ENCODE peak calls at places on chromosomes 13 and 19, in six cellular contexts. One of them, this sample, is unnamed.
A peak's percentile ranks its signal among the peaks of the same experiment; 100 is the strongest.

GRCh38 chr13:46620029-46620428 is 67.1 kb downstream of the LRCH1 start:
- DNase-seq in colonic mucosa: no peak
- DNase-seq in IMR-90: no peak
- DNase-seq in endodermal cell: no peak
- DNase-seq in PC-3: no peak
- DNase-seq in K562: no peak
- DNase-seq in this sample: no peak

GRCh38 chr19:39411832-39412099 is 703 bp upstream of the PLEKHG2 start:
- DNase-seq in endodermal cell: peak; percentile 93
- DNase-seq in PC-3: peak; percentile 86
- DNase-seq in colonic mucosa: peak; percentile 97
- DNase-seq in K562: peak; percentile 45
- DNase-seq in IMR-90: peak; percentile 92
- DNase-seq in this sample: no peak

GRCh38 chr13:44271031-44271433 is 102.6 kb upstream of the SERP2 start:
- DNase-seq in colonic mucosa: no peak
- DNase-seq in PC-3: peak; percentile 70
- DNase-seq in K562: no peak
- DNase-seq in endodermal cell: no peak
- DNase-seq in IMR-90: peak; percentile 85
- DNase-seq in this sample: no peak

GRCh38 chr13:111395511-111396393 is 75.3 kb downstream of the TEX29 start:
- DNase-seq in colonic mucosa: no peak
- DNase-seq in endodermal cell: peak; percentile 23
- DNase-seq in PC-3: no peak
- DNase-seq in K562: no peak
- DNase-seq in IMR-90: no peak
- DNase-seq in this sample: no peak

GRCh38 chr19:46786236-46787039 is 2.0 kb downstream of the SLC1A5 start:
- DNase-seq in K562: peak; percentile 75
- DNase-seq in colonic mucosa: peak; percentile 84
- DNase-seq in endodermal cell: peak; percentile 78
- DNase-seq in IMR-90: peak; percentile 83
- DNase-seq in PC-3: peak; percentile 66
- DNase-seq in this sample: no peak

GRCh38 chr13:46655727-46656180 is 102.8 kb downstream of the LRCH1 start:
- DNase-seq in IMR-90: no peak
- DNase-seq in endodermal cell: no peak
- DNase-seq in colonic mucosa: peak; percentile 38
- DNase-seq in K562: no peak
- DNase-seq in PC-3: no peak
- DNase-seq in this sample: no peak

GRCh38 chr19:16895467-16896097 is 6.8 kb downstream of the F2RL3 start:
- DNase-seq in K562: no peak
- DNase-seq in IMR-90: no peak
- DNase-seq in colonic mucosa: peak; percentile 28
- DNase-seq in endodermal cell: no peak
- DNase-seq in PC-3: no peak
- DNase-seq in this sample: no peak

GRCh38 chr13:45196091-45196490 is 4.8 kb downstream of the KCTD4 start:
- DNase-seq in PC-3: no peak
- DNase-seq in endodermal cell: no peak
- DNase-seq in IMR-90: no peak
- DNase-seq in colonic mucosa: no peak
- DNase-seq in K562: no peak
- DNase-seq in this sample: no peak

GRCh38 chr13:82165396-82166174 is 1716.7 kb downstream of the SLITRK1 start:
- DNase-seq in IMR-90: no peak
- DNase-seq in colonic mucosa: no peak
- DNase-seq in K562: no peak
- DNase-seq in PC-3: no peak
- DNase-seq in endodermal cell: no peak
- DNase-seq in this sample: no peak

GRCh38 chr13:111661052-111661451 is 340.6 kb downstream of the TEX29 start:
- DNase-seq in colonic mucosa: no peak
- DNase-seq in IMR-90: no peak
- DNase-seq in endodermal cell: no peak
- DNase-seq in K562: no peak
- DNase-seq in PC-3: no peak
- DNase-seq in this sample: no peak

GRCh38 chr19:38417544-38418506 is 8.2 kb downstream of the RASGRP4 start:
- DNase-seq in endodermal cell: peak; percentile 93
- DNase-seq in K562: peak; percentile 92
- DNase-seq in PC-3: peak; percentile 62
- DNase-seq in IMR-90: no peak
- DNase-seq in colonic mucosa: peak; percentile 70
- DNase-seq in this sample: peak; percentile 28

GRCh38 chr13:106561551-106562170 is 6.3 kb downstream of the ARGLU1 start:
- DNase-seq in PC-3: no peak
- DNase-seq in colonic mucosa: no peak
- DNase-seq in K562: no peak
- DNase-seq in IMR-90: peak; percentile 53
- DNase-seq in endodermal cell: no peak
- DNase-seq in this sample: no peak

GRCh38 chr19:52703917-52704316 is 30.9 kb downstream of the ZNF611 start:
- DNase-seq in PC-3: no peak
- DNase-seq in colonic mucosa: no peak
- DNase-seq in IMR-90: no peak
- DNase-seq in endodermal cell: no peak
- DNase-seq in K562: no peak
- DNase-seq in this sample: no peak

GRCh38 chr19:11530432-11530831 is 1.5 kb upstream of the ECSIT start:
- DNase-seq in colonic mucosa: peak; percentile 79
- DNase-seq in K562: peak; percentile 85
- DNase-seq in IMR-90: peak; percentile 78
- DNase-seq in PC-3: peak; percentile 84
- DNase-seq in endodermal cell: peak; percentile 95
- DNase-seq in this sample: peak; percentile 67

GRCh38 chr19:3204646-3205275 is 19.0 kb downstream of the NCLN start:
- DNase-seq in colonic mucosa: no peak
- DNase-seq in PC-3: no peak
- DNase-seq in endodermal cell: no peak
- DNase-seq in IMR-90: no peak
- DNase-seq in K562: no peak
- DNase-seq in this sample: no peak

GRCh38 chr13:113827021-113827420 is 36.9 kb downstream of the GAS6 start:
- DNase-seq in endodermal cell: no peak
- DNase-seq in PC-3: no peak
- DNase-seq in colonic mucosa: no peak
- DNase-seq in IMR-90: no peak
- DNase-seq in K562: no peak
- DNase-seq in this sample: no peak

GRCh38 chr13:25286308-25286968 is 850 bp downstream of the MTMR6 start:
- DNase-seq in endodermal cell: peak; percentile 55
- DNase-seq in colonic mucosa: peak; percentile 46
- DNase-seq in PC-3: peak; percentile 56
- DNase-seq in IMR-90: peak; percentile 58
- DNase-seq in K562: no peak
- DNase-seq in this sample: no peak

GRCh38 chr13:87656311-87656710 is 14.9 kb upstream of the SLITRK5 start:
- DNase-seq in PC-3: peak; percentile 9
- DNase-seq in colonic mucosa: no peak
- DNase-seq in K562: no peak
- DNase-seq in IMR-90: no peak
- DNase-seq in endodermal cell: no peak
- DNase-seq in this sample: no peak

GRCh38 chr19:58568731-58569130 is 4.4 kb downstream of the MZF1 start:
- DNase-seq in colonic mucosa: peak; percentile 16
- DNase-seq in K562: no peak
- DNase-seq in endodermal cell: no peak
- DNase-seq in PC-3: no peak
- DNase-seq in IMR-90: no peak
- DNase-seq in this sample: no peak

GRCh38 chr19:49010453-49010852 is 6.4 kb downstream of the LHB start:
- DNase-seq in IMR-90: no peak
- DNase-seq in colonic mucosa: no peak
- DNase-seq in endodermal cell: no peak
- DNase-seq in PC-3: no peak
- DNase-seq in K562: no peak
- DNase-seq in this sample: no peak

GRCh38 chr19:2270157-2270571 is 11.8 kb downstream of the PEAK3 start:
- DNase-seq in IMR-90: no peak
- DNase-seq in PC-3: no peak
- DNase-seq in colonic mucosa: peak; percentile 61
- DNase-seq in endodermal cell: no peak
- DNase-seq in K562: peak; percentile 59
- DNase-seq in this sample: no peak

GRCh38 chr13:51734786-51735185 is 69.2 kb downstream of the DHRS12 start:
- DNase-seq in PC-3: no peak
- DNase-seq in endodermal cell: no peak
- DNase-seq in colonic mucosa: no peak
- DNase-seq in IMR-90: peak; percentile 50
- DNase-seq in K562: no peak
- DNase-seq in this sample: no peak

GRCh38 chr13:40164137-40164536 is 502.3 kb downstream of the FOXO1 start:
- DNase-seq in endodermal cell: no peak
- DNase-seq in PC-3: peak; percentile 25
- DNase-seq in IMR-90: no peak
- DNase-seq in K562: no peak
- DNase-seq in colonic mucosa: no peak
- DNase-seq in this sample: no peak

GRCh38 chr13:112444001-112444311 is 67.8 kb downstream of the SPACA7 start:
- DNase-seq in K562: peak; percentile 70
- DNase-seq in endodermal cell: peak; percentile 97
- DNase-seq in IMR-90: peak; percentile 42
- DNase-seq in colonic mucosa: peak; percentile 68
- DNase-seq in PC-3: peak; percentile 72
- DNase-seq in this sample: peak; percentile 1

GRCh38 chr13:31000889-31001288 is 68.4 kb downstream of the TEX26 start:
- DNase-seq in PC-3: no peak
- DNase-seq in endodermal cell: peak; percentile 21
- DNase-seq in K562: no peak
- DNase-seq in colonic mucosa: no peak
- DNase-seq in IMR-90: no peak
- DNase-seq in this sample: no peak

GRCh38 chr19:3509566-3509989 is 3.5 kb downstream of the FZR1 start:
- DNase-seq in PC-3: peak; percentile 84
- DNase-seq in K562: no peak
- DNase-seq in endodermal cell: no peak
- DNase-seq in IMR-90: peak; percentile 80
- DNase-seq in colonic mucosa: no peak
- DNase-seq in this sample: no peak

GRCh38 chr13:105627270-105627669 is 908.2 kb downstream of the EFNB2 start:
- DNase-seq in colonic mucosa: no peak
- DNase-seq in PC-3: peak; percentile 25
- DNase-seq in K562: no peak
- DNase-seq in IMR-90: no peak
- DNase-seq in endodermal cell: no peak
- DNase-seq in this sample: no peak

GRCh38 chr19:13056052-13056660 is 46.5 kb downstream of the LYL1 start:
- DNase-seq in colonic mucosa: no peak
- DNase-seq in K562: no peak
- DNase-seq in IMR-90: peak; percentile 71
- DNase-seq in PC-3: peak; percentile 97
- DNase-seq in endodermal cell: peak; percentile 84
- DNase-seq in this sample: peak; percentile 49

GRCh38 chr19:27746691-27747380 is 1466.1 kb downstream of the UQCRFS1 start:
- DNase-seq in endodermal cell: peak; percentile 87
- DNase-seq in K562: peak; percentile 8
- DNase-seq in IMR-90: peak; percentile 1
- DNase-seq in colonic mucosa: peak; percentile 17
- DNase-seq in PC-3: peak; percentile 12
- DNase-seq in this sample: no peak

DNA sequence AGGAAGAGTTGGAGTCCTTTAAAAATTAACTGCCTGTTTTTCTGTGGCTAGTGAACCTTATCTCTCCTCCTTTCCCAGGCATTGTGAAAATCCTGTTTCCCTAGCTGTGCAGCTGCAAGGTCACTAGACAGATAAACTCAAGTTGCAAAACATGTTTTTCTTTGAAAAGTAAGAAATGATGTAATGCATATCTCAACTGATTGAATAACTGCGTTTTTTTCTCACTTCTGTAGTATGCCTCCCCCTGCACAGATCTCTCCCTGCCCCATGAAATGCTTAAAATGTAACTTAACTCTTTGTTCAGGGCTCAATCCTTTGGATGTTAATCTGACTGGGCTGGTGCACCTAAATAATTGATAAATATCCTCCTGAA is 27.7 kb upstream of the CYSLTR2 start:
- DNase-seq in K562: no peak
- DNase-seq in endodermal cell: no peak
- DNase-seq in PC-3: no peak
- DNase-seq in IMR-90: peak; percentile 53
- DNase-seq in colonic mucosa: no peak
- DNase-seq in this sample: no peak
- H3K27ac ChIP-seq in K562: peak overlapping the region; percentile 84
- H3K27ac ChIP-seq in endodermal cell: no peak overlapping the region
- H3K27ac ChIP-seq in PC-3: no peak overlapping the region
- H3K27ac ChIP-seq in IMR-90: no peak overlapping the region
- H3K27ac ChIP-seq in colonic mucosa: no peak overlapping the region
- H3K27ac ChIP-seq in this sample: no peak overlapping the region

GRCh38 chr13:94249512-94249911 is 230.0 kb downstream of the DCT start:
- DNase-seq in K562: no peak
- DNase-seq in colonic mucosa: no peak
- DNase-seq in PC-3: peak; percentile 49
- DNase-seq in IMR-90: peak; percentile 88
- DNase-seq in endodermal cell: peak; percentile 56
- DNase-seq in this sample: no peak
- H3K9ac ChIP-seq in K562: no peak overlapping the region
- H3K9ac ChIP-seq in colonic mucosa: no peak overlapping the region
- H3K9ac ChIP-seq in PC-3: no peak overlapping the region
- H3K9ac ChIP-seq in IMR-90: no peak overlapping the region
- H3K9ac ChIP-seq in endodermal cell: no peak overlapping the region
- H3K9ac ChIP-seq in this sample: no peak overlapping the region

GRCh38 chr13:24038846-24039330 is 121.6 kb upstream of the SPATA13 start:
- DNase-seq in K562: no peak
- DNase-seq in endodermal cell: no peak
- DNase-seq in IMR-90: peak; percentile 74
- DNase-seq in colonic mucosa: no peak
- DNase-seq in PC-3: peak; percentile 73
- DNase-seq in this sample: no peak
- H3K27ac ChIP-seq in K562: no peak overlapping the region
- H3K27ac ChIP-seq in endodermal cell: peak overlapping the region; percentile 74
- H3K27ac ChIP-seq in IMR-90: no peak overlapping the region
- H3K27ac ChIP-seq in colonic mucosa: peak overlapping the region; percentile 16
- H3K27ac ChIP-seq in PC-3: peak overlapping the region; percentile 30
- H3K27ac ChIP-seq in this sample: no peak overlapping the region

GRCh38 chr13:110249326-110249725 is 57.6 kb downstream of the COL4A1 start:
- DNase-seq in colonic mucosa: no peak
- DNase-seq in IMR-90: no peak
- DNase-seq in K562: no peak
- DNase-seq in PC-3: no peak
- DNase-seq in endodermal cell: no peak
- DNase-seq in this sample: no peak
- H3K9ac ChIP-seq in colonic mucosa: no peak overlapping the region
- H3K9ac ChIP-seq in IMR-90: no peak overlapping the region
- H3K9ac ChIP-seq in K562: no peak overlapping the region
- H3K9ac ChIP-seq in PC-3: no peak overlapping the region
- H3K9ac ChIP-seq in endodermal cell: no peak overlapping the region
- H3K9ac ChIP-seq in this sample: no peak overlapping the region

GRCh38 chr19:436413-436950 is 24.4 kb downstream of the SHC2 start:
- DNase-seq in endodermal cell: no peak
- DNase-seq in IMR-90: no peak
- DNase-seq in colonic mucosa: no peak
- DNase-seq in K562: no peak
- DNase-seq in PC-3: no peak
- DNase-seq in this sample: no peak
- H3K27ac ChIP-seq in endodermal cell: no peak overlapping the region
- H3K27ac ChIP-seq in IMR-90: no peak overlapping the region
- H3K27ac ChIP-seq in colonic mucosa: no peak overlapping the region
- H3K27ac ChIP-seq in K562: no peak overlapping the region
- H3K27ac ChIP-seq in PC-3: no peak overlapping the region
- H3K27ac ChIP-seq in this sample: no peak overlapping the region